ENCODE peak calls at places on chromosomes 16 and 17, in four cellular contexts. One of them, this sample, is unnamed.

GRCh38 chr16:80527297-80527696 is 13.5 kb upstream of the DYNLRB2 start:
- DNase-seq in K562: no peak
- DNase-seq in HepG2: peak; percentile 15
- DNase-seq in GM12878: no peak
- DNase-seq in this sample: peak; percentile 77

GRCh38 chr16:89289428-89290395 is 72.2 kb downstream of the ZNF778 start:
- DNase-seq in K562: peak; percentile 87
- DNase-seq in HepG2: peak; percentile 73
- DNase-seq in GM12878: no peak
- DNase-seq in this sample: peak; percentile 92

GRCh38 chr17:74569392-74570003 is 2.2 kb upstream of the CD300H start:
- DNase-seq in K562: no peak
- DNase-seq in HepG2: no peak
- DNase-seq in GM12878: no peak
- DNase-seq in this sample: peak; percentile 39

GRCh38 chr17:81004336-81005015 is 12.8 kb downstream of the CHMP6 start:
- DNase-seq in K562: peak; percentile 39
- DNase-seq in HepG2: no peak
- DNase-seq in GM12878: no peak
- DNase-seq in this sample: no peak

GRCh38 chr16:68528686-68529379 is 10.3 kb upstream of the ZFP90 start:
- DNase-seq in K562: peak; percentile 81
- DNase-seq in HepG2: peak; percentile 85
- DNase-seq in GM12878: peak; percentile 39
- DNase-seq in this sample: peak; percentile 93

GRCh38 chr16:1825864-1826690 is 548 bp downstream of the HAGH start:
- DNase-seq in K562: no peak
- DNase-seq in HepG2: peak; percentile 32
- DNase-seq in GM12878: no peak
- DNase-seq in this sample: peak; percentile 76

GRCh38 chr16:3458278-3458851 is 14.9 kb downstream of the NAA60 start:
- DNase-seq in K562: no peak
- DNase-seq in HepG2: no peak
- DNase-seq in GM12878: no peak
- DNase-seq in this sample: peak; percentile 79

GRCh38 chr17:73255671-73256181 is 6.0 kb downstream of the CPSF4L start:
- DNase-seq in K562: peak; percentile 78
- DNase-seq in HepG2: no peak
- DNase-seq in GM12878: no peak
- DNase-seq in this sample: peak; percentile 78

GRCh38 chr17:69547947-69548346 is 133.4 kb downstream of the MAP2K6 start:
- DNase-seq in K562: no peak
- DNase-seq in HepG2: no peak
- DNase-seq in GM12878: no peak
- DNase-seq in this sample: no peak

GRCh38 chr16:69031877-69032301 is 73.6 kb upstream of the HAS3 start:
- DNase-seq in K562: no peak
- DNase-seq in HepG2: peak; percentile 92
- DNase-seq in GM12878: no peak
- DNase-seq in this sample: no peak

GRCh38 chr16:80718480-80719220 is 85.7 kb downstream of the CDYL2 start:
- DNase-seq in K562: no peak
- DNase-seq in HepG2: no peak
- DNase-seq in GM12878: no peak
- DNase-seq in this sample: peak; percentile 32

GRCh38 chr17:8007836-8008235 is 5.4 kb downstream of the GUCY2D start:
- DNase-seq in K562: no peak
- DNase-seq in HepG2: no peak
- DNase-seq in GM12878: no peak
- DNase-seq in this sample: no peak

GRCh38 chr16:2365397-2365796 is 24.9 kb upstream of the ABCA3 start:
- DNase-seq in K562: no peak
- DNase-seq in HepG2: no peak
- DNase-seq in GM12878: no peak
- DNase-seq in this sample: no peak

GRCh38 chr17:8785547-8786412 is 13.4 kb downstream of the MFSD6L start:
- DNase-seq in K562: peak; percentile 60
- DNase-seq in HepG2: peak; percentile 47
- DNase-seq in GM12878: no peak
- DNase-seq in this sample: peak; percentile 95

GRCh38 chr16:85329059-85329812 is 217.0 kb upstream of the CIBAR2 start:
- DNase-seq in K562: no peak
- DNase-seq in HepG2: no peak
- DNase-seq in GM12878: no peak
- DNase-seq in this sample: peak; percentile 80

GRCh38 chr17:37213927-37214326 is 161.9 kb upstream of the C17orf78 start:
- DNase-seq in K562: no peak
- DNase-seq in HepG2: no peak
- DNase-seq in GM12878: no peak
- DNase-seq in this sample: no peak

GRCh38 chr16:67528222-67528869 is at the start of gene RIPOR1:
- DNase-seq in K562: peak; percentile 98
- DNase-seq in HepG2: peak; percentile 45
- DNase-seq in GM12878: no peak
- DNase-seq in this sample: peak; percentile 66

GRCh38 chr17:17590883-17591407 is 563 bp downstream of the PEMT start:
- DNase-seq in K562: no peak
- DNase-seq in HepG2: no peak
- DNase-seq in GM12878: no peak
- DNase-seq in this sample: no peak

GRCh38 chr16:74922150-74923138 is 62.5 kb downstream of the WDR59 start:
- DNase-seq in K562: no peak
- DNase-seq in HepG2: peak; percentile 63
- DNase-seq in GM12878: no peak
- DNase-seq in this sample: no peak

GRCh38 chr17:11644265-11645212 is 46.3 kb downstream of the DNAH9 start:
- DNase-seq in K562: peak; percentile 64
- DNase-seq in HepG2: peak; percentile 73
- DNase-seq in GM12878: no peak
- DNase-seq in this sample: peak; percentile 71

GRCh38 chr16:55236655-55237054 is 87.3 kb upstream of the IRX6 start:
- DNase-seq in K562: no peak
- DNase-seq in HepG2: no peak
- DNase-seq in GM12878: no peak
- DNase-seq in this sample: no peak

GRCh38 chr17:8489841-8490240 is 54.2 kb downstream of the NDEL1 start:
- DNase-seq in K562: no peak
- DNase-seq in HepG2: no peak
- DNase-seq in GM12878: no peak
- DNase-seq in this sample: no peak

GRCh38 chr16:66653581-66654350 is 42.8 kb downstream of the CMTM4 start:
- DNase-seq in K562: no peak
- DNase-seq in HepG2: no peak
- DNase-seq in GM12878: no peak
- DNase-seq in this sample: no peak

GRCh38 chr17:60390881-60391418 is 983 bp downstream of the USP32 start:
- DNase-seq in K562: no peak
- DNase-seq in HepG2: peak; percentile 39
- DNase-seq in GM12878: no peak
- DNase-seq in this sample: no peak

GRCh38 chr16:1993731-1994131 is 4.0 kb downstream of the SYNGR3 start:
- DNase-seq in K562: no peak
- DNase-seq in HepG2: peak; percentile 79
- DNase-seq in GM12878: no peak
- DNase-seq in this sample: no peak

GRCh38 chr17:51948128-51948527 is 210.4 kb downstream of the CA10 start:
- DNase-seq in K562: no peak
- DNase-seq in HepG2: no peak
- DNase-seq in GM12878: no peak
- DNase-seq in this sample: no peak

GRCh38 chr17:80089762-80090161 is 11.6 kb upstream of the GAA start:
- DNase-seq in K562: no peak
- DNase-seq in HepG2: no peak
- DNase-seq in GM12878: no peak
- DNase-seq in this sample: no peak

GRCh38 chr17:79942591-79943353 is 92.9 kb downstream of the TBC1D16 start:
- DNase-seq in K562: no peak
- DNase-seq in HepG2: no peak
- DNase-seq in GM12878: no peak
- DNase-seq in this sample: no peak

GRCh38 chr16:66921758-66922450 is 3.2 kb upstream of the CDH16 start:
- DNase-seq in K562: no peak
- DNase-seq in HepG2: no peak
- DNase-seq in GM12878: no peak
- DNase-seq in this sample: peak; percentile 16

GRCh38 chr16:978403-978802 is 3.2 kb upstream of the SOX8 start:
- DNase-seq in K562: no peak
- DNase-seq in HepG2: no peak
- DNase-seq in GM12878: no peak
- DNase-seq in this sample: no peak

DNA sequence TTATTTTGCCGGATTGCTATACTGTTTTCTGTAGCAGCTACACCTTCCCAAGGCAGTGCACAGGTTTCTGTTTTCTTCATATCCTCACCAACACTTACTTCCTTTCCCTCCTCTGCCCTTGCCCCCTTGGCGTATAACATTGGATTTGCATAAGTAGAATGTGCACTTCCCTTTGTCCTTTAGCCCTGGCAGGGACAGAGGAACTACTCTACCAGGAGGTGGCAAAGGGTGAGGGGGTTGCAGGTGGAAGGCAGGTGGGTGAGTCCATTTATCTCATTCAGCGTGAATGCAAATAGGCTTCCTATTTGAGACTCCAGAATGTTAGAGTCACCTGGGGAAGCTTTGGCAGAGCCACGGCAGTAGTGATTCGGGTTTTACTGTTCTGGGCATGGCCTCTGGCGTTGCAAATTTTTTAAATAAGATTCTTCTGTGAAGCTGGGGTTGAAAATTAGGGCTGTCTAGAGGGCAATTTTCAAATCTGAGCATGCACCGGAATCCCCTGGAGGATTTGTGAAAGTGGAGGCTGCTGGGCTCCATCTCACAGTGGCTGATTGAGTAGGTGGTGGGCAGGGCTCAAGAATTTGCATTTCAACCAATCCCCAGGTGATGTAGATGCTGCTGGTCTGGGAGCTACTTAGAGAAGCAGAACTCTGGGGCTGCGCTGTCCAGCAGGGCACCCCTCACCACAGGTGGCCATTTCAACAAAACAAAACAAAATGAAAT is 84.7 kb downstream of the PLCG2 start:
- DNase-seq in K562: no peak
- DNase-seq in HepG2: no peak
- DNase-seq in GM12878: peak; percentile 43
- DNase-seq in this sample: peak; percentile 58
- TF ChIP-seq POLR2AphosphoS5 in K562: no peak
- TF ChIP-seq POLR2AphosphoS5 in HepG2: no peak
- TF ChIP-seq POLR2AphosphoS5 in GM12878: no peak
- TF ChIP-seq POLR2AphosphoS5 in this sample: no peak

DNA sequence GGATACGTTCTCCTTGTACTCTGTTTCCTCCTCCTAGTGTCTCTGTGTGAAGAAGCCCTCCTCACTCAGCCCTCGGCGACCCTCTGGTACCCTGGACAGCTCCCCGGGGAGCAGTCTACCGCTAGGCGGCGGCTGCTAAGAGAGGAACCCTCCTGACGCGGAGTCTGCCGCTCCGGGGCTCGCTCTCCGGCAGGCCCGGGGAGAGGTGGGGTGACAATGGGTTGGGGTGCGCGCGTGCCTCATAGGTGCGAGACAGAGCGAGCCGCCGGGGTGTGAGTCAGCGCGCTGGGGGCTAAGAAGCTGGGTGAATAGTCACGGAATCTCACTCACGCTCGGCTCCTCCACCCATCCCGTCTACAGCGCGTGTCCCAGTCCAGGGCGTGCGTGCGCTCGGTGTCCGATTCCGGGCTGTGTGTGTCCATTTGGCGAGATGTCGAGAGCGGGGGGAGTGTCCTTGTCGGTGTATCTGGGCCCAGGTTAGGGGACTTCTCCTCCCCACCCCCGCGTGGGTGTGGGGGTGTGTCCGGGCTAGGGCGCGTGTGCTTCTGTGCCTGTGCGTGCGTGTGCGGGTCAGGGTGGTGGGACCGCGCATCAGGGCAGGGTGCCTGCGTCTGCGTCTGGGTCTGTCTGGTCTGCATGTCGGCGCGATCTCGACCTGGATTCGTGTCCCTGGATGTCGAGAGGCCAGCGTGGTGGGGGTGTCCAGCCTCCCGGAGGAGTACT is 578 bp upstream of the HS3ST2 start:
- DNase-seq in K562: peak; percentile 33
- DNase-seq in HepG2: peak; percentile 28
- DNase-seq in GM12878: no peak
- DNase-seq in this sample: peak; percentile 93
- TF ChIP-seq JUNB in K562: no peak
- TF ChIP-seq JUNB in HepG2: peak; percentile 86
- TF ChIP-seq JUNB in GM12878: no peak
- TF ChIP-seq JUNB in this sample: no peak

GRCh38 chr17:39852239-39852638 is 11.9 kb downstream of the IKZF3 start:
- DNase-seq in K562: no peak
- DNase-seq in HepG2: no peak
- DNase-seq in GM12878: no peak
- DNase-seq in this sample: no peak
- TF ChIP-seq POLR2AphosphoS5 in K562: no peak
- TF ChIP-seq POLR2AphosphoS5 in HepG2: no peak
- TF ChIP-seq POLR2AphosphoS5 in GM12878: peak; percentile 59
- TF ChIP-seq POLR2AphosphoS5 in this sample: no peak

GRCh38 chr17:48162305-48162934 is 54.9 kb downstream of the SNX11 start:
- DNase-seq in K562: no peak
- DNase-seq in HepG2: no peak
- DNase-seq in GM12878: no peak
- DNase-seq in this sample: no peak
- TF ChIP-seq JUNB in K562: no peak
- TF ChIP-seq JUNB in HepG2: no peak
- TF ChIP-seq JUNB in GM12878: no peak
- TF ChIP-seq JUNB in this sample: no peak

DNA sequence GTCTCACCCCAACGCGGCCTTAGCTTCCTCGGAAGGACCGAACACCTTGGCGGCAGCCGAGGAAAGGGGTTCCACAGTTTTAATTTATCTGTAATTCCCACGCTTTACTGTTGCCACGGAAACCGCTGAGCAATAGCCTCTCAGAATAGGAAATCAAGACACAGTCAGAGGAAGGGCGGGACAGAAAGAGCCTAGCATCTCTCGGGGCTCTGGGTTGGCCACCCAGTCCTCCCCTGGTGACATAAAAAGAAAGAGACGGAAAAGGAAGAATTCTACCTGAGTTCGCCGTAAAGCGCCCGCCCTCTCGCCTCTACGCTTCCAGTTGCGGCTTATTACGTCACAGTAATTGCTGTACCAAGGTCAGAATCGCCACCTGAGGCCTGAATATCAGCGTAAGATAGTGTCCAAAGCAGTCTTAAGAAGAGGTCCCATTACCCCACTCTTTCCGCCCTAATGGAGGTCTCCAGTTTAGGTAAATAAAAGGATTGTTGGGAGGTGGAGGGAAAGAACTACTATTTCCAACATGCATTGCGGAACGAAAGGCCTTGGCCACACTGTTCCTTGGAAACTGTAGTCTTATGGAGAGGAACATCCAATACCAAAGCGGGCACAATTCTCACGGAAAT is 761 bp upstream of the NBR1 start:
- DNase-seq in K562: peak; percentile 91
- DNase-seq in HepG2: peak; percentile 96
- DNase-seq in GM12878: peak; percentile 85
- DNase-seq in this sample: peak; percentile 99
- TF ChIP-seq POLR2AphosphoS5 in K562: peak; percentile 87
- TF ChIP-seq POLR2AphosphoS5 in HepG2: no peak
- TF ChIP-seq POLR2AphosphoS5 in GM12878: no peak
- TF ChIP-seq POLR2AphosphoS5 in this sample: no peak

GRCh38 chr17:16516594-16517018 is 24.6 kb upstream of the LRRC75A start:
- DNase-seq in K562: peak; percentile 39
- DNase-seq in HepG2: no peak
- DNase-seq in GM12878: no peak
- DNase-seq in this sample: no peak
- TF ChIP-seq JUNB in K562: no peak
- TF ChIP-seq JUNB in HepG2: no peak
- TF ChIP-seq JUNB in GM12878: no peak
- TF ChIP-seq JUNB in this sample: no peak

This sample was measured in GM23338.